ENCODE peak calls at places on chromosomes 13 and 19, in seven cellular contexts. R is esophagus squamous epithelium; B is stimulated activated CD8-positive, alpha-beta memory T cell treated with anti-CD3 and anti-CD28 coated beads, Interleukin-12 subunit alpha, Interleukin-12 subunit beta, amount 100 ng/mL, for 1 hour; D is BE2C; O is NCI-H2081; V is heart right ventricle; H is ecto neural progenitor cell. C is an unnamed sample.

GRCh38 chr19:29364224-29364726 is 151.3 kb upstream of the UQCRFS1 start:
- DNase-seq in R (no peak), B (no peak), D (no peak), O (no peak), V (no peak), H (peak; percentile 34), C (no peak)

GRCh38 chr19:19032420-19033175 is 719 bp downstream of the SUGP2 start:
- DNase-seq in R (no peak), B (peak; percentile 53), D (peak; percentile 98), O (peak; percentile 79), V (peak; percentile 79), H (peak; percentile 89), C (peak; percentile 90)

GRCh38 chr19:10102787-10103236 is 334 bp upstream of the ANGPTL6 start:
- DNase-seq in R (no peak), B (no peak), D (peak; percentile 43), O (no peak), V (no peak), H (no peak), C (no peak)

GRCh38 chr19:55460670-55461258 is 678 bp downstream of the ISOC2 start:
- DNase-seq in R (no peak), B (no peak), D (peak; percentile 93), O (peak; percentile 50), V (peak; percentile 87), H (peak; percentile 88), C (peak; percentile 77)

GRCh38 chr19:51600940-51601575 is 29.1 kb downstream of the SIGLEC5 start:
- DNase-seq in R (no peak), B (no peak), D (no peak), O (no peak), V (no peak), H (no peak), C (no peak)

GRCh38 chr13:110528911-110529310 is 32.6 kb downstream of the RAB20 start:
- DNase-seq in R (no peak), B (no peak), D (no peak), O (no peak), V (no peak), H (no peak), C (no peak)

GRCh38 chr19:40604647-40605200 is 3.6 kb downstream of the LTBP4 start:
- DNase-seq in R (no peak), B (no peak), D (no peak), O (no peak), V (peak; percentile 40), H (no peak), C (no peak)

GRCh38 chr19:51726049-51726448 is 2.3 kb upstream of the HAS1 start:
- DNase-seq in R (no peak), B (no peak), D (peak; percentile 37), O (no peak), V (peak; percentile 29), H (peak; percentile 52), C (no peak)

GRCh38 chr19:42172261-42172660 is 40.0 kb upstream of the POU2F2 start:
- DNase-seq in R (no peak), B (no peak), D (no peak), O (no peak), V (no peak), H (no peak), C (no peak)

GRCh38 chr13:41652735-41653361 is 195.5 kb downstream of the RGCC start:
- DNase-seq in R (no peak), B (no peak), D (peak; percentile 29), O (no peak), V (no peak), H (no peak), C (no peak)

GRCh38 chr19:12034610-12035009 is 869 bp downstream of the ZNF433 start:
- DNase-seq in R (no peak), B (no peak), D (no peak), O (no peak), V (no peak), H (no peak), C (no peak)

GRCh38 chr19:41646589-41647204 is 19.8 kb upstream of the CEACAM4 start:
- DNase-seq in R (no peak), B (peak; percentile 20), D (peak; percentile 50), O (no peak), V (peak; percentile 21), H (no peak), C (peak; percentile 45)

GRCh38 chr13:71578048-71578447 is 289.0 kb downstream of the DACH1 start:
- DNase-seq in R (no peak), B (no peak), D (no peak), O (no peak), V (no peak), H (no peak), C (no peak)

GRCh38 chr19:14632286-14632685 is 42.4 kb downstream of the ADGRE3 start:
- DNase-seq in R (no peak), B (no peak), D (peak; percentile 40), O (no peak), V (no peak), H (no peak), C (no peak)

GRCh38 chr13:99617474-99618255 is 116.4 kb downstream of the TM9SF2 start:
- DNase-seq in R (no peak), B (no peak), D (peak; percentile 33), O (peak; percentile 72), V (peak; percentile 23), H (peak; percentile 63), C (peak; percentile 76)

GRCh38 chr13:49608932-49609331 is 19.4 kb upstream of the ARL11 start:
- DNase-seq in R (no peak), B (no peak), D (no peak), O (no peak), V (no peak), H (no peak), C (no peak)

GRCh38 chr13:114067381-114067885 is 65.0 kb downstream of the RASA3 start:
- DNase-seq in R (no peak), B (no peak), D (no peak), O (no peak), V (no peak), H (no peak), C (no peak)

GRCh38 chr13:19782049-19782726 is 557 bp downstream of the PSPC1 start:
- DNase-seq in R (no peak), B (peak; percentile 27), D (peak; percentile 41), O (peak; percentile 21), V (peak; percentile 60), H (peak; percentile 61), C (peak; percentile 69)

GRCh38 chr19:11659612-11660011 is 62.3 kb downstream of the ZNF627 start:
- DNase-seq in R (no peak), B (no peak), D (no peak), O (no peak), V (no peak), H (no peak), C (no peak)

GRCh38 chr13:44971656-44972595 is 17.3 kb downstream of the NUFIP1 start:
- DNase-seq in R (no peak), B (no peak), D (no peak), O (no peak), V (no peak), H (no peak), C (no peak)

GRCh38 chr13:51688937-51689336 is 104.7 kb downstream of the WDFY2 start:
- DNase-seq in R (no peak), B (no peak), D (no peak), O (no peak), V (no peak), H (no peak), C (no peak)

GRCh38 chr13:112658807-112659206 is 31.0 kb upstream of the ATP11A start:
- DNase-seq in R (no peak), B (no peak), D (no peak), O (no peak), V (no peak), H (peak; percentile 32), C (no peak)

GRCh38 chr19:13621413-13621812 is 115.1 kb upstream of the CACNA1A start:
- DNase-seq in R (no peak), B (no peak), D (no peak), O (no peak), V (no peak), H (no peak), C (no peak)

GRCh38 chr19:10478903-10479384 is 24.2 kb downstream of the KEAP1 start:
- DNase-seq in R (peak; percentile 25), B (peak; percentile 74), D (peak; percentile 78), O (peak; percentile 41), V (peak; percentile 88), H (peak; percentile 89), C (peak; percentile 82)

GRCh38 chr13:98977568-98978270 is at the start of gene DOCK9:
- DNase-seq in R (no peak), B (no peak), D (no peak), O (no peak), V (peak; percentile 77), H (peak; percentile 77), C (no peak)

GRCh38 chr19:10962863-10963262 is 2.0 kb downstream of the SMARCA4 start:
- DNase-seq in R (no peak), B (no peak), D (no peak), O (no peak), V (no peak), H (no peak), C (no peak)

GRCh38 chr13:110340812-110341444 is 33.8 kb downstream of the COL4A2 start:
- DNase-seq in R (no peak), B (peak; percentile 25), D (no peak), O (no peak), V (peak; percentile 79), H (no peak), C (no peak)

GRCh38 chr19:47095707-47096704 is 17.6 kb downstream of the ZC3H4 start:
- DNase-seq in R (no peak), B (no peak), D (peak; percentile 69), O (no peak), V (peak; percentile 72), H (no peak), C (no peak)

GRCh38 chr13:49681837-49682236 is 9.4 kb downstream of the EBPL start:
- DNase-seq in R (no peak), B (no peak), D (no peak), O (peak; percentile 44), V (no peak), H (no peak), C (peak; percentile 32)

GRCh38 chr13:42039457-42039945 is 8.9 kb upstream of the DGKH start:
- DNase-seq in R (no peak), B (no peak), D (no peak), O (no peak), V (no peak), H (peak; percentile 47), C (no peak)

GRCh38 chr13:113013878-113014751 is 45.1 kb downstream of the MCF2L start:
- DNase-seq in R (no peak), B (no peak), D (no peak), O (no peak), V (no peak), H (no peak), C (peak; percentile 55)

GRCh38 chr13:33188093-33188882 is 97.3 kb downstream of the STARD13 start:
- DNase-seq in R (no peak), B (no peak), D (no peak), O (no peak), V (no peak), H (no peak), C (no peak)

GRCh38 chr13:80742027-80742426 is 401.1 kb upstream of the SPRY2 start:
- DNase-seq in R (no peak), B (no peak), D (no peak), O (no peak), V (no peak), H (no peak), C (no peak)

GRCh38 chr13:37173214-37173613 is 67.8 kb upstream of the CSNK1A1L start:
- DNase-seq in R (no peak), B (no peak), D (no peak), O (no peak), V (no peak), H (no peak), C (no peak)

GRCh38 chr19:48926909-48927308 is 6.6 kb upstream of the DHDH start:
- DNase-seq in R (no peak), B (no peak), D (no peak), O (no peak), V (no peak), H (no peak), C (no peak)

GRCh38 chr19:39390460-39390758 is 497 bp downstream of the PAF1 start:
- DNase-seq in R (no peak), B (peak; percentile 66), D (no peak), O (no peak), V (no peak), H (no peak), C (no peak)

C was measured in glutamatergic neuron.